ENCODE peak calls at places on chromosomes 5 and 9, in seven cellular contexts. F is GM12865, Y is fibroblast of lung, M is body of pancreas, Q is A549, J is IMR-90, A is ovary. H is an unnamed sample.

GRCh38 chr5:5021436-5021835 is 118.7 kb upstream of the ADAMTS16 start:
- DNase-seq in Q (no peak), M (no peak), J (no peak), Y (no peak), F (no peak), A (no peak), H (no peak)

GRCh38 chr9:120730661-120731514 is 16.6 kb upstream of the MEGF9 start:
- DNase-seq in A (no peak), Q (no peak), J (peak), F (peak), Y (peak), M (peak), H (peak)

GRCh38 chr5:37771731-37772130 is 68.1 kb downstream of the GDNF start:
- DNase-seq in Y (peak), Q (no peak), M (no peak), J (peak), A (no peak), F (no peak), H (peak)

GRCh38 chr5:157785781-157786180 is 42.3 kb downstream of the LSM11 start:
- DNase-seq in Y (no peak), Q (no peak), F (no peak), M (no peak), A (no peak), J (no peak), H (no peak)

GRCh38 chr9:128115187-128116103 is 12.1 kb downstream of the PTGES2 start:
- DNase-seq in A (peak), Q (no peak), F (peak), M (peak), J (no peak), Y (no peak), H (no peak)

GRCh38 chr5:74232281-74232680 is 408.2 kb downstream of the ENC1 start:
- DNase-seq in M (no peak), A (no peak), J (peak), F (no peak), Q (no peak), Y (peak), H (peak)

GRCh38 chr5:174306345-174307030 is 261.0 kb downstream of the NSG2 start:
- DNase-seq in M (no peak), Y (no peak), A (no peak), Q (no peak), J (no peak), F (no peak), H (no peak)

GRCh38 chr9:38079410-38080105 is 10.5 kb upstream of the SHB start:
- DNase-seq in J (peak), M (peak), A (no peak), Q (no peak), Y (peak), F (no peak), H (no peak)

GRCh38 chr9:71446499-71447411 is 321.6 kb downstream of the CEMIP2 start:
- DNase-seq in A (peak), F (peak), Y (peak), Q (peak), M (peak), J (peak), H (peak)

GRCh38 chr9:136141716-136142415 is 23.2 kb upstream of the TMEM250 start:
- DNase-seq in A (no peak), M (no peak), Y (no peak), Q (no peak), J (no peak), F (no peak), H (no peak)

GRCh38 chr9:35481347-35481975 is 8.4 kb upstream of the RUSC2 start:
- DNase-seq in A (no peak), M (peak), Q (peak), Y (peak), J (peak), F (peak), H (peak)

GRCh38 chr9:133950916-133951231 is 41.2 kb downstream of the VAV2 start:
- DNase-seq in Y (no peak), F (no peak), Q (no peak), A (no peak), M (no peak), J (no peak), H (no peak)

GRCh38 chr5:108726446-108727091 is 21.1 kb upstream of the FER start:
- DNase-seq in Q (no peak), Y (peak), F (peak), A (no peak), M (no peak), J (peak), H (no peak)

GRCh38 chr5:139110526-139111168 is 87.5 kb downstream of the SIL1 start:
- DNase-seq in J (no peak), M (no peak), F (no peak), Y (no peak), A (no peak), Q (no peak), H (no peak)

GRCh38 chr5:136729901-136730355 is 364.6 kb upstream of the TRPC7 start:
- DNase-seq in A (no peak), Q (peak), M (no peak), F (no peak), Y (no peak), J (peak), H (peak)

GRCh38 chr5:18314192-18314778 is 680.0 kb downstream of the TAF11L14 start:
- DNase-seq in Q (peak), F (peak), A (no peak), J (peak), M (no peak), Y (peak), H (peak)

GRCh38 chr9:93134018-93134739 is at the start of gene NINJ1:
- DNase-seq in Y (peak), A (peak), M (peak), F (peak), Q (peak), J (peak), H (peak)

GRCh38 chr9:128282500-128282899 is 6.4 kb downstream of the SWI5 start:
- DNase-seq in A (no peak), M (no peak), J (peak), Y (no peak), Q (no peak), F (no peak), H (peak)

GRCh38 chr5:133398646-133399081 is 213.7 kb downstream of the FSTL4 start:
- DNase-seq in F (peak), J (no peak), A (no peak), M (no peak), Q (no peak), Y (no peak), H (no peak)

GRCh38 chr9:4262735-4263141 is 37.1 kb downstream of the GLIS3 start:
- DNase-seq in J (peak), Q (peak), F (no peak), M (peak), Y (peak), A (no peak), H (peak)

GRCh38 chr9:20087481-20087880 is 298.6 kb upstream of the SLC24A2 start:
- DNase-seq in J (peak), A (no peak), Y (peak), F (no peak), M (no peak), Q (no peak), H (peak)

GRCh38 chr5:111582962-111583669 is 70.8 kb upstream of the STARD4 start:
- DNase-seq in A (no peak), Q (no peak), J (peak), Y (peak), M (no peak), F (no peak), H (peak)

GRCh38 chr9:86185872-86186271 is 73.6 kb downstream of the C9orf153 start:
- DNase-seq in A (no peak), F (no peak), Q (no peak), M (no peak), Y (no peak), J (peak), H (no peak)

DNA sequence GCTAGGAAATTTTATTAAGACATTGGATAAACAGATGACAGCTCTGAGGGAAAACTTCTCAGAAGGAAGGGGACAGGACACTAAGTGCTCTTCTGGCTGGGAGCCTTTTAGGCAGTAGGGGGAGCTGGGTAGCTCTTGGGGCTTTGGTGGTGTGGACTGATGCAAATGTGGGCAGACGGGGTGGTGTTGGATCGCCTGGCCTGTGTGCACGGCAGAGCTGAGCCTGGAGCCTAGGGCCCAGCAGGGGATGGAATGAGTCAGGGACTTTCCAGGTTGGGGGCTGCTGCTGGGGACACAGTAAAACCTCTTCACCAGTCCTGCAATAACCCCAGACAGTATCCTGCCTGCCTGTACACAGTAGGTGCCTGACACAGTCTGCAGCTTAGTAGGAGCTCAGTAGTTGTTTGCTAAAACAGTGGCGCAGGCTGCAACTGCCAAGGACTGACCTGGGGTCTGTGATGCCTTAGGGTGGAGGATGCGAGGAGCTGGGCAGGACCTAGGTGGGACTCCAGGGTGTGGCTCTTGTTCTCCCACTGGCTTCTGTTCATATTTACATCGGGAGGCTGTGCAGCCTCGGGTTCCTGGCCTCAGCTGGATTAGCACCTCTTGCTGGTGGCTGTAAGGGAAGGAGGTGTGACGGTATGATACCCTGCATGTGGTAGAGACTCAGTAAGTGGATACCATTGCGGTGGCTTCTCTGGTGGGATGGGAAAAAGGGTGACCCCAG is 83.8 kb downstream of the DAB2IP start:
- DNase-seq in A (peak), Q (peak), J (peak), F (peak), M (no peak), Y (peak), H (peak)
- TF ChIP-seq CTCF in A (no peak), Q (peak), J (peak), F (peak), M (peak), Y (peak), H (peak)

GRCh38 chr5:141488591-141489478 is at the start of gene PCDHGC5:
- DNase-seq in Q (no peak), M (no peak), A (no peak), Y (peak), F (no peak), J (peak), H (peak)
- H3K4me3 ChIP-seq in Q (no peak), M (no peak), A (no peak), Y (no peak), F (no peak), J (no peak), H (peak)

DNA sequence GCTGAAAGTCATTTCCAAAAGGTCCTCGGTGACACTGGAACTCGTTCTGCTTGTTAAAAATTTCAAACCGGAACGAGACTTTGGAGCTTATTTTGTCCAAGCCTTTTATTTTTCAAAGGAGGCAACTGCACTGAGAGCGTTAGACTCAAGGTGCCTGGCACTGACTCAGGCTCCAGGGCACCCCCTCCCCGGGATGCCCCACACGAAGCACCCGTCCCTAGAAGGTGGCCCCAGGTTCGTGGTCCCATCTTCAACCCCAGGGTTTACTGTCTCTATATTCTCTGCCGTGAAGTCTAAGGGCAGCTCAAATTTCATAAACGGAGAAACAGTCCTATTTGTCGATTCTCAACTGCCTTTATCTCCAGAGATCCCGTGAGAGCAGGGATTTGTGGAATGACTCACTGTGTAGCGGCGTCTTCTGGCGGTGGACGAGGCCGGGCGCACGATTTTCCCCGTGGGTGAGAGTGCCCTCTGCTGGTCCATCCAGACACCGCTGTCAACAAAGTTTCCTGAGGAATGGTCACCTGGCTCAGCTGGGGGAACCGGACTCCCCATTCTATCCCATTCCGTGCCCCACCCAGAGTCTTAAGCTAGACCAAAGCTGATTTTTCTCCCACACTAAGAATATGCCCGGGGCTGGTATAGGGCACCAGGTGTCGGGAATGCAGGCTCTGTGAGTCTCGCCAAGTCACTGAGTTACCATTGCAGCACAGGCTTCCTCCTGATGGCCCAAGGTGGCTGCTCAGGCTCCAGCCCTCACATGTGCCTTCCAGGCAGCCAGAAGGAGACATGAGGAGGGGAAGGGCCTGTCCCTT is 27.1 kb upstream of the SLC6A19 start:
- DNase-seq in M (peak), A (peak), F (peak), Q (peak), J (peak), Y (peak), H (peak)
- TF ChIP-seq CTCF in M (peak), A (no peak), F (peak), Q (peak), J (peak), Y (peak), H (peak)

GRCh38 chr5:95726811-95727763 is 4.0 kb upstream of the RHOBTB3 start:
- DNase-seq in A (no peak), Y (no peak), F (no peak), J (no peak), Q (no peak), M (no peak), H (peak)
- H3K4me3 ChIP-seq in A (no peak), Y (peak), F (peak), J (no peak), Q (no peak), M (no peak), H (peak)

DNA sequence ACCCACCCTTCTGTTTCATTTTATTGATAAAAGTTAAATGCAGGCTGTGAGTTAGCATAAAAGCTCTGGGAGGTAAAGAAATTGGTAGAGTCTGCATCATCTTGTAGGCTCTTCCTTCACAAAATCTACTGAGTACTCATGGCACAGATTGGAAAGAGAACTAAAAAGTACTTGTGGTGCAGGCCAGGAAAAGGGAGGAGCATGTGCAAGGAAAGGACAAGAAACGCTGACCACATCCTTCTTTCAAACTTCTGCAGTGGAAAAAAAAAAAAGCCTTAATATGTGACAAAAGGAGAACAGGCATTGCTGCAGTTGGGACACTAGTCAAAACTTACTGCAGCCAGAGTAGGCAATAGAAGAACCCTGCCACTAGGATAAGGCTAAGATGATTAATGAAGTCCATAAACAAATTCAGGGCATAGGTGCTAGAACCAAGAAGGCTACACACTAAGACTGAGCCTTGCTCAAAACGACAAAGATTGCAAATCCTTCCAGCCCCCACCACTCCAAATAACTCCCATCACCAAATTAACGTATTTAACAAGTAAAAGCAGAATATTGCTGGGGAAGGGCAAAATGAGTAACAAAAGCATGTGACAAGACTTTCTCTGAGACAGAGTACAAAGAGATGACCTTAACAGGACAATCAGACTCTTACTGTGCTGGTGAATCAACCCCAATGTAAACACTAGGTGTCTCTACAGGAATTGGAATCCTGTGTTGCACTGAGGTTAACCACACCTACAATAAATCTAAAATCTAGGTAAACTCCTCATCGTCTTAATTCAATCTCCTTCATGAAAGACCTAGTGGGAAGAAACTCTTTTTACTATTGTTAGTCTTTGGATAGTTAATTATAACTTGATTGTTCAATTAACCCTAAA is 1024.8 kb downstream of the TLE1 start:
- DNase-seq in M (no peak), A (no peak), Y (no peak), J (peak), F (no peak), Q (peak), H (no peak)
- TF ChIP-seq CTCF in M (no peak), A (no peak), Y (no peak), J (no peak), F (no peak), Q (no peak), H (no peak)

GRCh38 chr9:27339661-27340295 is 42.8 kb upstream of the EQTN start:
- DNase-seq in Q (no peak), J (no peak), A (no peak), M (no peak), F (no peak), Y (no peak), H (no peak)

GRCh38 chr9:27338527-27338903 is 41.6 kb upstream of the EQTN start:
- DNase-seq in Y (no peak), J (no peak), Q (no peak), A (no peak), M (no peak), F (no peak), H (no peak)

GRCh38 chr9:27344776-27345175 is 47.8 kb upstream of the EQTN start:
- DNase-seq in A (no peak), M (no peak), Q (no peak), Y (no peak), J (no peak), F (no peak), H (no peak)

GRCh38 chr9:27340876-27341540 is 44.1 kb upstream of the EQTN start:
- DNase-seq in F (no peak), J (no peak), Q (no peak), M (no peak), A (no peak), Y (no peak), H (no peak)

DNA sequence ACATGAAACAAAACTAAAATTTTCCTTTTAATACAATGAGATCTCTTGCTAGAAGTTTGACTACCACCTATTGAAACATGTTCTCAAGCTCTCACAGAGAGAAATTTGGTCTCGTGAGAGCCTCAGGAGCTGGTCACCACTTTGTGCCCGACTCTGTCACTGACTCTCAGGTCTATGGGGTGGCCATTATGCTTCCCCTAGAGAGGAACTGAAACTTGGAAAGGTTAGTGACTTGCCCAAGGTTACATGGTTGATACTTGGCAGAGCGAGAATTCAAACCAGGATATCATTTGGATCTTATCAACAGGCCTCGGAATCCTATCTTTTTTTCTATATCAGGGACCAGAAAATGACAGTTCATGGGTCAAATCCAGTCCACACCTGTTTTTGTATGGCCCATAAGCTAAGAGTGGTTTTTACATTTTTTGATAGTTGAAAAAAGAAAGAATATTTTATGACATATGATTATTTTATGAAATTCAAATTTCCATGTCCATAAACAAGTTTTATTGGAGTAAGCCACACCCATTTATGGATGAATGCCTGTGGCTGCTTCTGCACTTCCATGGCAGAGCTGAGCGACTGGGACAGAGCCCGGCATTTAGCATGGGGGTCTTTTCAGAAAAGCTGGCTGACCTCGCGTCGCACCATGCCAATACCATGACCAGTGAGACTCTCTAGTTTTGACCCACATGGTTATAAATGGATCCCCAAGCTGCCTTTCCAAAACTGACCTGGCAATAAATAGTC is 44.8 kb upstream of the EQTN start:
- DNase-seq in J (no peak), Y (no peak), Q (no peak), M (no peak), A (no peak), F (no peak), H (no peak)
- H3K4me3 ChIP-seq in J (no peak), Y (no peak), Q (no peak), M (no peak), A (no peak), F (no peak), H (no peak)

DNA sequence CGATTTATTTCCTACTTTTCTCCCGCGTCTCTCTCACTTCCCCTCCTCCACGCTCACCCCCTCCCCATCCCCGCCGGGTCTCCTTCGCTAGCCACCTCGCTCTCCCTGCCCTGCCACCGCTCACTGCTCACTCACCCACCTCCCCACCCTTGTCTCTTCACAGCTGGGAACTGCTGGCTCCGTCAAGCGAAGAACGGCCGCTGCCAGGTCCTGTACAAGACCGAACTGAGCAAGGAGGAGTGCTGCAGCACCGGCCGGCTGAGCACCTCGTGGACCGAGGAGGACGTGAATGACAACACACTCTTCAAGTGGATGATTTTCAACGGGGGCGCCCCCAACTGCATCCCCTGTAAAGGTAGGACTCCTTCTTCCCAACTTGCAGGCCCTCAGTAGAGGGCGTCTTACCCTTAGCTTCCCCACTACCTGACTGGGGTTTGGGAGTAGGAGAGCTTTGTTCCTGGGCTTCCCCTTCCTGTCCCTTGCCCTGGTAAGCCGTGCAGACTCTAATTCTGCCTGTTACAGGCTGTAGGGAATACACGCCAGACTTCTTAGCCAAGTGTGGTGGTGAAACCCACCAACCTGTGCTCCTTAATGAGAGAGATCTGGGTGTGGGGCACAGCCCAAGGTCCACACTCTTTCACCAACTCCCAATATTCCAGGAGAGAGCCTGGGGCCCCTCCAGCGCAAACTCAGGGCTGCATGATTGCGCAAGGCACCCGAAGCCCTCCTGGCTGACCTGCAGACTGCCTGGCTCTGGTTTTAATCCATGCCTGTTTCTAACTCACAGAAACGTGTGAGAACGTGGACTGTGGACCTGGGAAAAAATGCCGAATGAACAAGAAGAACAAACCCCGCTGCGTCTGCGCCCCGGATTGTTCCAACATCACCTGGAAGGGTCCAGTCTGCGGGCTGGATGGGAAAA is 2.5 kb downstream of the FST start:
- DNase-seq in A (peak), J (peak), F (peak), Y (peak), Q (peak), M (peak), H (peak)
- TF ChIP-seq CTCF in A (no peak), J (peak), F (no peak), Y (no peak), Q (peak), M (peak), H (peak)

H was measured in fibroblast of the aortic adventitia.